ENCODE peak calls at places on chromosomes 11 and 22, in four cellular contexts. A is lower lobe of right lung, X is GM12865, G is progenitor cell of endocrine pancreas. V is an unnamed sample.
A peak's percentile ranks its signal among the peaks of the same experiment; 100 is the strongest.

GRCh38 chr22:45896153-45896951 is 80.6 kb downstream of the WNT7B start:
- DNase-seq in A (peak; percentile 72), X (no peak), G (no peak), V (no peak)

GRCh38 chr11:58067685-58068084 is 36.9 kb downstream of the OR6Q1 start:
- DNase-seq in A (no peak), X (no peak), G (no peak), V (no peak)

GRCh38 chr22:37126383-37126782 is 16.9 kb upstream of the TMPRSS6 start:
- DNase-seq in A (no peak), X (peak; percentile 68), G (no peak), V (no peak)

GRCh38 chr11:14029971-14030531 is 67.5 kb downstream of the SPON1 start:
- DNase-seq in A (peak; percentile 84), X (no peak), G (no peak), V (no peak)

GRCh38 chr11:131762346-131763110 is 392.1 kb downstream of the NTM start:
- DNase-seq in A (no peak), X (no peak), G (no peak), V (no peak)

GRCh38 chr11:100788561-100788960 is 101.5 kb downstream of the ARHGAP42 start:
- DNase-seq in A (no peak), X (no peak), G (no peak), V (no peak)

GRCh38 chr11:31870609-31871309 is 59.6 kb upstream of the PAX6 start:
- DNase-seq in A (peak; percentile 47), X (peak; percentile 35), G (peak; percentile 58), V (peak; percentile 47)

GRCh38 chr11:76096552-76096951 is 109.8 kb downstream of the WNT11 start:
- DNase-seq in A (no peak), X (no peak), G (no peak), V (no peak)

GRCh38 chr22:39360674-39361413 is 11.1 kb downstream of the SYNGR1 start:
- DNase-seq in A (no peak), X (no peak), G (no peak), V (no peak)

GRCh38 chr11:125075900-125076317 is 12.8 kb downstream of the SLC37A2 start:
- DNase-seq in A (peak; percentile 34), X (no peak), G (no peak), V (no peak)

GRCh38 chr11:92890836-92891235 is 78.6 kb upstream of the MTNR1B start:
- DNase-seq in A (no peak), X (no peak), G (no peak), V (no peak)

GRCh38 chr22:43213066-43213465 is 26.1 kb upstream of the TTLL12 start:
- DNase-seq in A (no peak), X (no peak), G (no peak), V (no peak)

GRCh38 chr11:90288207-90288821 is 65.5 kb upstream of the CHORDC1 start:
- DNase-seq in A (no peak), X (peak; percentile 23), G (no peak), V (no peak)

GRCh38 chr11:13010737-13011342 is 1.7 kb downstream of the RASSF10 start:
- DNase-seq in A (peak; percentile 57), X (no peak), G (peak; percentile 27), V (no peak)

GRCh38 chr11:93192163-93192562 is 5.6 kb downstream of the SLC36A4 start:
- DNase-seq in A (no peak), X (no peak), G (no peak), V (no peak)

GRCh38 chr22:20188567-20188877 is 37.7 kb upstream of the CCDC188 start:
- DNase-seq in A (no peak), X (no peak), G (no peak), V (no peak)

GRCh38 chr11:73028621-73029020 is 113.5 kb downstream of the FCHSD2 start:
- DNase-seq in A (no peak), X (no peak), G (no peak), V (no peak)

GRCh38 chr22:38110008-38110862 is at the start of gene BAIAP2L2:
- DNase-seq in A (no peak), X (no peak), G (no peak), V (no peak)

GRCh38 chr11:11044137-11044855 is 186.4 kb upstream of the ZBED5 start:
- DNase-seq in A (no peak), X (no peak), G (no peak), V (no peak)

GRCh38 chr11:91435694-91436375 is 788.8 kb upstream of the FAT3 start:
- DNase-seq in A (no peak), X (no peak), G (no peak), V (no peak)

GRCh38 chr11:12581923-12582322 is 92.3 kb upstream of the TEAD1 start:
- DNase-seq in A (peak; percentile 63), X (peak; percentile 39), G (no peak), V (no peak)

GRCh38 chr11:9280655-9281301 is 15.6 kb upstream of the DENND5A start:
- DNase-seq in A (no peak), X (peak; percentile 88), G (no peak), V (peak; percentile 76)

DNA sequence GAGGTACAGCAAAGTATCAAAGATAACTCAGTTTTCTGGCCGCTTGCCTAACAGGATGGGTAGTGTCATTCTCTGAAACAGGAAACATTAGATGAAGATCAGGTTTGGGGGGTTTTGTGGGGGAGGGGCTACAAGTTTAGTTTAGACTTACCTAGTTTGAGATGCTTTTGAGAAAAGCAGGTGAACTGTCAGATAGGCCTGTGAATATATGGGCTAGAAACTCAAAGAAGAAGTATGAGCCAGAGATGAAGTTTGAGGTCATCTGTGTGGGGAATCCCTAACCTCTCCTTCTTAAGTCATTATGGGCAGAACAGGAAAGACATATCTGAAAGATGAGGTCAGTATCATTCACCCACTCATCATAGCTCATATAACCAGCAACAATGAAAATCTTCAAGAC is 11.9 kb downstream of the HOATZ start:
- DNase-seq in A (no peak), X (peak; percentile 60), G (no peak), V (peak; percentile 84)
- TF ChIP-seq CTCF in A (no peak), X (no peak), G (no peak), V (no peak)

DNA sequence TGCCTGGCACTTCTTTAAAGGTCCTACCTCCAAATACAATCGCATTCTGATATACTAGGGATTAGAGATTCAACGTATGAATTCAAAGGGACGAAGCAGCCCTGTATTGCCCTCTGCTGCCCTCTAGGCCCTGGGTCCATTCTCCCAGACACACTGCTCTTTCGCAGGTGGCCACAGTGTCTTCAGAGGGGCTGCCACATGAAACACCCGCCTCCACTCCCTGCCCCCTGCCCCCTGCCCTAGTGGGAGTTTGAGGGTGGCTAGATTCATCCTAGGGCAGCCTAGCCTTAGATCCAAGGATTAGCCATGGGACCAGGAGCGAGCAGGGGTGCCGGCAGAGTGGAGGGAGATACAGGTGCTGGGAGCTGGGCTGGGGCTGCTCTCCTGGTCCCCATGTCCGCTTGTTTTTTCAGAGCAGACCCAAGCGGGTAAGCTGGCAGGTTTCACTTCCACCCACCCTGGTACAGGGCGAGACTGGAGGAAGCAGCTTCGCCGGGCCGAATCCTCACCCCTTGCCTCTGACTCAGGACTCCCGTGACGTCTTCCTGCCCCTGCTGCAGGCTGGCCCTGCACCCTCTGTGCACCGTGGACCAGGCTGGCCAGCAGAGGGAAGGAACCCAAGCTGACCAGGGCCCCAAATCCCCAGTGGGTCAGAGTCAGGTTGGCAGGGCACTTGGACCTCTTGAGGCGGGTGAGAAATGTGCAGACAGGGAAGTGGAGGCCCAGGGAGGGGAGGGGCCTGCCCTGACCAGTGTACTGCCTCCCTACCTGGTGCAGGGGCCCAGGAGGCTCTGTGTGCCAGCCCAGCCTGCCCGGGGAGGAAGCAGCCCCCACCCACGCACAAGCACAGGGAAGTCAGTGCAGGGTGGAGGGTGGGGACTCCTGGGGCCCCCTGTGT is 28.4 kb upstream of the HMOX1 start:
- DNase-seq in A (peak; percentile 92), X (peak; percentile 77), G (no peak), V (peak; percentile 89)
- TF ChIP-seq CTCF in A (peak; percentile 16), X (peak; percentile 28), G (peak; percentile 45), V (peak; percentile 20)

GRCh38 chr22:41688365-41689211 is at the start of gene SNU13:
- DNase-seq in A (peak; percentile 96), X (peak; percentile 95), G (peak; percentile 71), V (peak; percentile 95)
- TF ChIP-seq CTCF in A (no peak), X (no peak), G (no peak), V (no peak)

DNA sequence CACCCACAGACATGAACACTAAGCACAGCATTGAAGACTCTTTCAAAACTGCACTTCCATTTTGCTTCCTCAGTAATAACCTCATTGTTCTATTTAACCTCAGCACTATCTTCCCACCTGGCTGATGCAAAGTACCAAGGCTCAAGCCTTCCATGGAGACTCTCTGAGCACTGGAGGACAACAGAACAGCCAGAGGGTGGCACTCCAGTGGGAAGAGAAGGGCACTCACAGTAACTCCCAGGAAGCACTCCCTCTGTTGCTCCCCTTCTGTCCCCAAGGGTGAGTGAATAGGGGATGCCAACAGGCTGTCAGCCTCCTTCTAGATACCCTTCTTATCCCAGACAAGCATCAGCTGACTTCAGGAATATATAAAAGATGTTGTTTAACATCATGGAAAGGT is 3.5 kb downstream of the ME3 start:
- DNase-seq in A (no peak), X (no peak), G (no peak), V (no peak)
- TF ChIP-seq CTCF in A (no peak), X (no peak), G (no peak), V (no peak)

DNA sequence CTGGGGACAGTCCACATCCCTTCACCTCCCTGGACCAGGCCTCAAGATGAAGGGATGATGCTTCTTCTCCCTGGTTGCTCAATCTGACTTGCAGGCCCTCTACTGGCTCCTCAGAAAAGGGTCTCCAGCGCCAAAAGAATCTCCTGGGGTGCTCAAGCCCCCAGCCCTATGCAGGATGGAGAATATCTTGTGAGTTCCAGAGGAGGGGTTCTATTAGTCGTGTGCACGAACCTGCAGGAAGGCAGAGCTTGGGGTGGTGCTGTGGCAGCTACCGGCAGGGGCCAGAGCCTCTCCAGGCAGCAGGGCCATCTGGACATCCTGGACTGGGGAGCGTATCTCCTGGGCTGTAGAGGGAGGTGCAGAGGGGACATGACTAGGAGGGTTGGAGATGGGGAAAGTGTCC is 1339.5 kb downstream of the BRD1 start:
- DNase-seq in A (no peak), X (no peak), G (no peak), V (no peak)
- TF ChIP-seq CTCF in A (no peak), X (no peak), G (peak; percentile 33), V (no peak)

V was measured in activated CD8-positive, alpha-beta T cell treated with anti-CD3 and anti-CD28 coated beads for 36 hours.